ENCODE peak calls at places on chromosomes 13 and 19, in seven cellular contexts. C is neural crest cell; Y is WTC11; G is Peyer's patch; H is activated naive CD8-positive, alpha-beta T cell treated with anti-CD3 and anti-CD28 coated beads for 36 hours; W is breast epithelium; R is neuronal stem cell. N is an unnamed sample.

GRCh38 chr13:40170982-40171381 is 495.5 kb downstream of the FOXO1 start:
- DNase-seq in Y (no peak), H (peak; percentile 42), R (no peak), C (no peak), G (no peak), W (no peak), N (no peak)

GRCh38 chr19:10876459-10877240 is 5.3 kb downstream of the CARM1 start:
- DNase-seq in Y (no peak), W (no peak), R (no peak), C (no peak), H (no peak), G (no peak), N (no peak)

GRCh38 chr19:51458899-51459592 is 792 bp upstream of the SIGLEC8 start:
- DNase-seq in C (no peak), H (no peak), G (no peak), R (no peak), Y (no peak), W (no peak), N (no peak)

GRCh38 chr13:94515352-94515751 is 35.9 kb upstream of the DCT start:
- DNase-seq in H (no peak), Y (no peak), R (no peak), C (no peak), G (no peak), W (no peak), N (no peak)

GRCh38 chr19:11092181-11092538 is 2.9 kb downstream of the LDLR start:
- DNase-seq in W (no peak), Y (no peak), C (no peak), R (no peak), H (no peak), G (no peak), N (peak; percentile 30)

GRCh38 chr19:45306040-45306439 is 16.6 kb downstream of the CKM start:
- DNase-seq in C (no peak), R (no peak), Y (no peak), H (no peak), G (no peak), W (no peak), N (no peak)

GRCh38 chr13:42039457-42039945 is 8.9 kb upstream of the DGKH start:
- DNase-seq in G (no peak), R (peak; percentile 12), Y (no peak), C (no peak), W (peak; percentile 22), H (no peak), N (no peak)

GRCh38 chr13:72774019-72774418 is 7.7 kb downstream of the DIS3 start:
- DNase-seq in W (no peak), G (no peak), R (no peak), Y (no peak), C (no peak), H (no peak), N (no peak)

GRCh38 chr13:113907637-113908617 is 44.1 kb upstream of the GAS6 start:
- DNase-seq in H (no peak), W (peak; percentile 27), G (no peak), R (no peak), C (no peak), Y (no peak), N (peak; percentile 16)

GRCh38 chr19:15443838-15444237 is 5.9 kb downstream of the WIZ start:
- DNase-seq in H (no peak), Y (no peak), W (no peak), C (no peak), R (no peak), G (no peak), N (no peak)

GRCh38 chr19:8158411-8159074 is 9.2 kb upstream of the FBN3 start:
- DNase-seq in H (peak; percentile 22), R (peak; percentile 69), C (peak; percentile 45), Y (peak; percentile 47), W (peak; percentile 49), G (peak; percentile 60), N (no peak)

GRCh38 chr13:53101883-53102282 is 73.3 kb downstream of the OLFM4 start:
- DNase-seq in H (no peak), R (no peak), G (no peak), W (no peak), Y (no peak), C (no peak), N (no peak)

N was measured in mucosa of descending colon.